ENCODE peak calls at places on chromosomes 7 and 10, in six cellular contexts. One of them, this sample, is unnamed.
A peak's percentile ranks its signal among the peaks of the same experiment; 100 is the strongest.

GRCh38 chr7:1993776-1994740 is 238.7 kb downstream of the MAD1L1 start:
- DNase-seq in B cell: no peak
- DNase-seq in SJSA1: no peak
- DNase-seq in neural crest cell: no peak
- DNase-seq in colonic mucosa: no peak
- DNase-seq in NCI-H1417: no peak
- DNase-seq in this sample: no peak

GRCh38 chr10:116620423-116621400 is at the start of gene PNLIPRP2:
- DNase-seq in SJSA1: peak; percentile 38
- DNase-seq in neural crest cell: no peak
- DNase-seq in colonic mucosa: peak; percentile 82
- DNase-seq in NCI-H1417: no peak
- DNase-seq in B cell: no peak
- DNase-seq in this sample: no peak

GRCh38 chr7:37786741-37787569 is 61.4 kb upstream of the NME8 start:
- DNase-seq in colonic mucosa: no peak
- DNase-seq in neural crest cell: no peak
- DNase-seq in B cell: peak; percentile 47
- DNase-seq in SJSA1: no peak
- DNase-seq in NCI-H1417: no peak
- DNase-seq in this sample: no peak

GRCh38 chr10:4833286-4833685 is 7.3 kb downstream of the AKR1E2 start:
- DNase-seq in neural crest cell: no peak
- DNase-seq in NCI-H1417: no peak
- DNase-seq in SJSA1: peak; percentile 25
- DNase-seq in B cell: no peak
- DNase-seq in colonic mucosa: no peak
- DNase-seq in this sample: no peak

GRCh38 chr7:137302075-137302474 is 41.5 kb downstream of the PTN start:
- DNase-seq in B cell: no peak
- DNase-seq in colonic mucosa: no peak
- DNase-seq in neural crest cell: no peak
- DNase-seq in NCI-H1417: no peak
- DNase-seq in SJSA1: no peak
- DNase-seq in this sample: no peak

GRCh38 chr7:53111061-53111460 is 75.6 kb downstream of the POM121L12 start:
- DNase-seq in neural crest cell: no peak
- DNase-seq in B cell: no peak
- DNase-seq in colonic mucosa: no peak
- DNase-seq in SJSA1: no peak
- DNase-seq in NCI-H1417: no peak
- DNase-seq in this sample: no peak

GRCh38 chr10:82668266-82668665 is 793.3 kb downstream of the NRG3 start:
- DNase-seq in B cell: no peak
- DNase-seq in colonic mucosa: no peak
- DNase-seq in neural crest cell: no peak
- DNase-seq in SJSA1: no peak
- DNase-seq in NCI-H1417: no peak
- DNase-seq in this sample: peak; percentile 30

GRCh38 chr7:17937506-17938115 is 2.7 kb downstream of the SNX13 start:
- DNase-seq in B cell: no peak
- DNase-seq in NCI-H1417: no peak
- DNase-seq in colonic mucosa: no peak
- DNase-seq in neural crest cell: no peak
- DNase-seq in SJSA1: no peak
- DNase-seq in this sample: no peak

GRCh38 chr10:100006241-100006886 is 3.4 kb downstream of the DNMBP start:
- DNase-seq in B cell: no peak
- DNase-seq in neural crest cell: no peak
- DNase-seq in SJSA1: peak; percentile 79
- DNase-seq in NCI-H1417: no peak
- DNase-seq in colonic mucosa: no peak
- DNase-seq in this sample: peak; percentile 93

GRCh38 chr10:36086976-36087726 is 445.1 kb upstream of the FZD8 start:
- DNase-seq in neural crest cell: no peak
- DNase-seq in colonic mucosa: no peak
- DNase-seq in B cell: no peak
- DNase-seq in NCI-H1417: no peak
- DNase-seq in SJSA1: no peak
- DNase-seq in this sample: no peak

GRCh38 chr7:46969303-46970130 is 612.4 kb downstream of the TNS3 start:
- DNase-seq in colonic mucosa: peak; percentile 68
- DNase-seq in neural crest cell: no peak
- DNase-seq in NCI-H1417: no peak
- DNase-seq in SJSA1: no peak
- DNase-seq in B cell: no peak
- DNase-seq in this sample: no peak

GRCh38 chr10:132407846-132408278 is 10.9 kb downstream of the PWWP2B start:
- DNase-seq in NCI-H1417: peak; percentile 83
- DNase-seq in neural crest cell: no peak
- DNase-seq in B cell: no peak
- DNase-seq in colonic mucosa: peak; percentile 94
- DNase-seq in SJSA1: no peak
- DNase-seq in this sample: peak; percentile 31

GRCh38 chr7:20798081-20798693 is 11.5 kb upstream of the SP8 start:
- DNase-seq in neural crest cell: peak; percentile 45
- DNase-seq in colonic mucosa: peak; percentile 76
- DNase-seq in NCI-H1417: peak; percentile 97
- DNase-seq in B cell: no peak
- DNase-seq in SJSA1: peak; percentile 51
- DNase-seq in this sample: no peak

GRCh38 chr7:50400114-50400513 is 50.0 kb downstream of the FIGNL1 start:
- DNase-seq in SJSA1: no peak
- DNase-seq in NCI-H1417: peak; percentile 63
- DNase-seq in neural crest cell: no peak
- DNase-seq in B cell: no peak
- DNase-seq in colonic mucosa: no peak
- DNase-seq in this sample: no peak

GRCh38 chr10:71714055-71714454 is 5.5 kb downstream of the C10orf105 start:
- DNase-seq in neural crest cell: no peak
- DNase-seq in B cell: no peak
- DNase-seq in SJSA1: no peak
- DNase-seq in colonic mucosa: no peak
- DNase-seq in NCI-H1417: no peak
- DNase-seq in this sample: no peak

GRCh38 chr7:130384841-130385599 is 4.7 kb downstream of the CPA1 start:
- DNase-seq in colonic mucosa: no peak
- DNase-seq in NCI-H1417: no peak
- DNase-seq in SJSA1: peak; percentile 26
- DNase-seq in B cell: no peak
- DNase-seq in neural crest cell: no peak
- DNase-seq in this sample: no peak

GRCh38 chr7:12549106-12549505 is 21.4 kb upstream of the SCIN start:
- DNase-seq in NCI-H1417: no peak
- DNase-seq in SJSA1: no peak
- DNase-seq in colonic mucosa: no peak
- DNase-seq in B cell: no peak
- DNase-seq in neural crest cell: no peak
- DNase-seq in this sample: peak; percentile 10

GRCh38 chr7:96416599-96416998 is 94.7 kb upstream of the SLC25A13 start:
- DNase-seq in neural crest cell: no peak
- DNase-seq in colonic mucosa: no peak
- DNase-seq in SJSA1: no peak
- DNase-seq in B cell: no peak
- DNase-seq in NCI-H1417: peak; percentile 51
- DNase-seq in this sample: no peak

GRCh38 chr10:86795353-86795752 is 38.9 kb downstream of the BMPR1A start:
- DNase-seq in B cell: no peak
- DNase-seq in NCI-H1417: no peak
- DNase-seq in neural crest cell: no peak
- DNase-seq in SJSA1: no peak
- DNase-seq in colonic mucosa: no peak
- DNase-seq in this sample: peak; percentile 51

GRCh38 chr7:79513271-79513670 is 59.8 kb upstream of the MAGI2 start:
- DNase-seq in B cell: no peak
- DNase-seq in neural crest cell: no peak
- DNase-seq in NCI-H1417: no peak
- DNase-seq in colonic mucosa: no peak
- DNase-seq in SJSA1: no peak
- DNase-seq in this sample: no peak

GRCh38 chr7:96481831-96482230 is 159.9 kb upstream of the SLC25A13 start:
- DNase-seq in B cell: no peak
- DNase-seq in neural crest cell: no peak
- DNase-seq in NCI-H1417: no peak
- DNase-seq in SJSA1: no peak
- DNase-seq in colonic mucosa: no peak
- DNase-seq in this sample: peak; percentile 9

GRCh38 chr10:69867699-69868558 is 66.2 kb downstream of the COL13A1 start:
- DNase-seq in neural crest cell: no peak
- DNase-seq in B cell: no peak
- DNase-seq in NCI-H1417: no peak
- DNase-seq in SJSA1: no peak
- DNase-seq in colonic mucosa: peak; percentile 77
- DNase-seq in this sample: no peak

GRCh38 chr10:35058134-35058533 is 32.0 kb downstream of the CUL2 start:
- DNase-seq in neural crest cell: no peak
- DNase-seq in colonic mucosa: no peak
- DNase-seq in B cell: no peak
- DNase-seq in NCI-H1417: no peak
- DNase-seq in SJSA1: peak; percentile 52
- DNase-seq in this sample: peak; percentile 85

GRCh38 chr10:34547283-34547682 is 267.8 kb downstream of the PARD3 start:
- DNase-seq in neural crest cell: no peak
- DNase-seq in B cell: no peak
- DNase-seq in colonic mucosa: no peak
- DNase-seq in SJSA1: no peak
- DNase-seq in NCI-H1417: no peak
- DNase-seq in this sample: no peak

GRCh38 chr10:124087672-124088634 is 5.4 kb downstream of the CHST15 start:
- DNase-seq in SJSA1: no peak
- DNase-seq in colonic mucosa: peak; percentile 77
- DNase-seq in B cell: no peak
- DNase-seq in NCI-H1417: peak; percentile 7
- DNase-seq in neural crest cell: no peak
- DNase-seq in this sample: no peak

GRCh38 chr7:85890244-85890811 is 703.5 kb upstream of the SEMA3D start:
- DNase-seq in neural crest cell: no peak
- DNase-seq in NCI-H1417: no peak
- DNase-seq in B cell: no peak
- DNase-seq in SJSA1: no peak
- DNase-seq in colonic mucosa: no peak
- DNase-seq in this sample: no peak

GRCh38 chr10:34172936-34173533 is 642.1 kb downstream of the PARD3 start:
- DNase-seq in B cell: no peak
- DNase-seq in SJSA1: no peak
- DNase-seq in colonic mucosa: no peak
- DNase-seq in NCI-H1417: no peak
- DNase-seq in neural crest cell: no peak
- DNase-seq in this sample: no peak

GRCh38 chr7:28818996-28819395 is 139.1 kb downstream of the TRIL start:
- DNase-seq in NCI-H1417: no peak
- DNase-seq in B cell: no peak
- DNase-seq in neural crest cell: no peak
- DNase-seq in SJSA1: no peak
- DNase-seq in colonic mucosa: no peak
- DNase-seq in this sample: no peak

GRCh38 chr7:36409180-36409579 is 19.5 kb downstream of the ANLN start:
- DNase-seq in B cell: no peak
- DNase-seq in colonic mucosa: no peak
- DNase-seq in SJSA1: no peak
- DNase-seq in NCI-H1417: no peak
- DNase-seq in neural crest cell: no peak
- DNase-seq in this sample: no peak

GRCh38 chr7:157086508-157087187 is 52.1 kb upstream of the UBE3C start:
- DNase-seq in SJSA1: peak; percentile 5
- DNase-seq in B cell: no peak
- DNase-seq in colonic mucosa: no peak
- DNase-seq in NCI-H1417: no peak
- DNase-seq in neural crest cell: no peak
- DNase-seq in this sample: no peak

GRCh38 chr10:114309111-114309651 is 70.1 kb downstream of the VWA2 start:
- DNase-seq in SJSA1: no peak
- DNase-seq in NCI-H1417: no peak
- DNase-seq in neural crest cell: no peak
- DNase-seq in colonic mucosa: no peak
- DNase-seq in B cell: no peak
- DNase-seq in this sample: peak; percentile 25

GRCh38 chr10:79023489-79024162 is 45.1 kb upstream of the ZMIZ1 start:
- DNase-seq in colonic mucosa: no peak
- DNase-seq in neural crest cell: no peak
- DNase-seq in SJSA1: no peak
- DNase-seq in NCI-H1417: peak; percentile 44
- DNase-seq in B cell: peak; percentile 18
- DNase-seq in this sample: no peak

GRCh38 chr10:71486465-71487114 is 89.9 kb downstream of the CDH23 start:
- DNase-seq in neural crest cell: peak; percentile 74
- DNase-seq in SJSA1: no peak
- DNase-seq in B cell: no peak
- DNase-seq in NCI-H1417: no peak
- DNase-seq in colonic mucosa: peak; percentile 75
- DNase-seq in this sample: peak; percentile 58

GRCh38 chr10:89837173-89838001 is 136.0 kb downstream of the KIF20B start:
- DNase-seq in neural crest cell: no peak
- DNase-seq in B cell: peak; percentile 56
- DNase-seq in SJSA1: no peak
- DNase-seq in colonic mucosa: peak; percentile 50
- DNase-seq in NCI-H1417: no peak
- DNase-seq in this sample: no peak

GRCh38 chr10:49231421-49231820 is 43.2 kb upstream of the TMEM273 start:
- DNase-seq in B cell: no peak
- DNase-seq in colonic mucosa: no peak
- DNase-seq in neural crest cell: no peak
- DNase-seq in SJSA1: no peak
- DNase-seq in NCI-H1417: no peak
- DNase-seq in this sample: no peak